ENCODE peak calls at places on chromosomes 5 and 9, in eight cellular contexts. C is body of pancreas, F is esophagus squamous epithelium, K is Peyer's patch, S is tibial nerve, T is ovary, Q is right lobe of liver, B is IMR-90. P is an unnamed sample.

GRCh38 chr5:79172269-79172668 is 60.7 kb downstream of the BHMT start:
- DNase-seq in S (no peak), T (no peak), B (no peak), F (no peak), C (no peak), Q (no peak), K (no peak), P (no peak)

GRCh38 chr5:165579911-165580310 is 2074.5 kb downstream of the MAT2B start:
- DNase-seq in F (no peak), T (no peak), B (peak), Q (no peak), S (no peak), C (no peak), K (no peak), P (no peak)

GRCh38 chr5:130295235-130295634 is 391.0 kb downstream of the CHSY3 start:
- DNase-seq in T (no peak), B (no peak), Q (no peak), S (no peak), F (no peak), K (no peak), C (no peak), P (no peak)

GRCh38 chr9:110405858-110406443 is 68.3 kb upstream of the TXNDC8 start:
- DNase-seq in B (no peak), F (no peak), Q (no peak), K (no peak), T (no peak), C (no peak), S (no peak), P (no peak)

GRCh38 chr9:36092509-36093215 is 43.9 kb upstream of the GLIPR2 start:
- DNase-seq in Q (no peak), S (no peak), F (no peak), C (peak), B (no peak), K (peak), T (no peak), P (no peak)

GRCh38 chr9:114606597-114607207 is 4.4 kb upstream of the TMEM268 start:
- DNase-seq in Q (peak), T (peak), S (no peak), C (peak), F (no peak), K (no peak), B (peak), P (no peak)

GRCh38 chr9:136538599-136539426 is 7.0 kb downstream of the NOTCH1 start:
- DNase-seq in S (no peak), K (peak), C (no peak), F (no peak), Q (no peak), T (no peak), B (no peak), P (no peak)

GRCh38 chr5:113546711-113547159 is 33.2 kb downstream of the YTHDC2 start:
- DNase-seq in Q (no peak), B (peak), K (no peak), F (no peak), S (no peak), C (no peak), T (no peak), P (no peak)

GRCh38 chr5:31706186-31706585 is 67.3 kb downstream of the PDZD2 start:
- DNase-seq in Q (no peak), T (no peak), S (no peak), C (no peak), B (no peak), K (no peak), F (no peak), P (no peak)

GRCh38 chr9:98038958-98039357 is 17.6 kb upstream of the NANS start:
- DNase-seq in S (no peak), Q (no peak), T (no peak), F (no peak), B (no peak), C (no peak), K (no peak), P (peak)

GRCh38 chr5:145902421-145902820 is 29.6 kb upstream of the GRXCR2 start:
- DNase-seq in B (peak), Q (no peak), T (no peak), F (no peak), C (no peak), S (no peak), K (no peak), P (no peak)

GRCh38 chr5:150464554-150465012 is 15.0 kb upstream of the RPS14 start:
- DNase-seq in C (peak), Q (peak), F (no peak), K (no peak), T (peak), B (no peak), S (no peak), P (no peak)

GRCh38 chr9:114207034-114207815 is 51.9 kb downstream of the COL27A1 start:
- DNase-seq in K (no peak), Q (no peak), S (no peak), B (peak), F (no peak), T (peak), C (peak), P (no peak)

GRCh38 chr5:92421937-92422336 is 1038.8 kb upstream of the ARRDC3 start:
- DNase-seq in S (no peak), B (no peak), T (no peak), F (no peak), K (no peak), Q (no peak), C (no peak), P (no peak)

GRCh38 chr5:95846554-95847260 is 24.2 kb upstream of the GLRX start:
- DNase-seq in K (peak), Q (peak), C (peak), T (peak), F (no peak), S (peak), B (peak), P (no peak)

GRCh38 chr5:5178121-5178520 is 38.0 kb downstream of the ADAMTS16 start:
- DNase-seq in B (no peak), S (no peak), T (no peak), F (no peak), C (peak), Q (no peak), K (no peak), P (no peak)

GRCh38 chr5:146704949-146705665 is 173.4 kb downstream of the PPP2R2B start:
- DNase-seq in S (no peak), Q (no peak), B (no peak), K (no peak), F (no peak), C (no peak), T (no peak), P (no peak)

GRCh38 chr9:12204512-12204911 is 488.7 kb upstream of the TYRP1 start:
- DNase-seq in Q (no peak), S (no peak), K (no peak), F (no peak), T (no peak), B (no peak), C (no peak), P (no peak)

GRCh38 chr5:139743001-139743771 is 52.4 kb upstream of the PSD2 start:
- DNase-seq in S (no peak), Q (no peak), B (no peak), K (no peak), T (no peak), F (no peak), C (no peak), P (no peak)

GRCh38 chr5:56525117-56525516 is 290.2 kb upstream of the MAP3K1 start:
- DNase-seq in K (no peak), C (no peak), B (peak), S (no peak), F (no peak), T (no peak), Q (no peak), P (no peak)

GRCh38 chr9:115930472-115930871 is 223.1 kb upstream of the PAPPA start:
- DNase-seq in T (no peak), C (no peak), F (no peak), S (no peak), Q (no peak), K (no peak), B (peak), P (no peak)

GRCh38 chr5:41418220-41419031 is 92.0 kb downstream of the PLCXD3 start:
- DNase-seq in T (no peak), S (no peak), F (no peak), Q (no peak), B (peak), K (no peak), C (no peak), P (no peak)

GRCh38 chr5:172442592-172442991 is 11.7 kb downstream of the SH3PXD2B start:
- DNase-seq in K (no peak), T (no peak), B (peak), F (no peak), C (no peak), Q (no peak), S (no peak), P (no peak)

GRCh38 chr5:134140530-134141201 is 26.2 kb downstream of the TCF7 start:
- DNase-seq in C (peak), T (peak), Q (peak), S (no peak), F (no peak), K (peak), B (peak), P (peak)

GRCh38 chr5:81755320-81755719 is 4.4 kb upstream of the SSBP2 start:
- DNase-seq in K (no peak), Q (no peak), T (no peak), F (no peak), S (peak), C (peak), B (peak), P (no peak)

GRCh38 chr5:75337366-75338021 is 474 bp downstream of the HMGCR start:
- DNase-seq in C (no peak), S (no peak), Q (peak), T (no peak), B (no peak), K (no peak), F (no peak), P (peak)

GRCh38 chr5:160162910-160163309 is 43.7 kb upstream of the PWWP2A start:
- DNase-seq in B (no peak), C (no peak), T (no peak), Q (no peak), K (no peak), S (no peak), F (no peak), P (no peak)

GRCh38 chr5:52888363-52888762 is 100.6 kb downstream of the ITGA1 start:
- DNase-seq in T (no peak), K (no peak), B (no peak), S (no peak), C (no peak), F (no peak), Q (no peak), P (no peak)

GRCh38 chr5:53323511-53323910 is 156.9 kb upstream of the FST start:
- DNase-seq in K (no peak), T (no peak), Q (no peak), F (no peak), B (no peak), S (no peak), C (no peak), P (no peak)

GRCh38 chr5:96408841-96409458 is 24.1 kb downstream of the PCSK1 start:
- DNase-seq in T (no peak), S (no peak), F (no peak), B (no peak), Q (no peak), C (no peak), K (no peak), P (no peak)

GRCh38 chr5:14872070-14872989 is 752 bp upstream of the ANKH start:
- DNase-seq in C (peak), T (peak), K (peak), B (peak), Q (peak), S (peak), F (peak), P (peak)

GRCh38 chr5:151048526-151048925 is 28.1 kb downstream of the GPX3 start:
- DNase-seq in Q (no peak), T (no peak), S (no peak), C (no peak), K (no peak), F (no peak), B (no peak), P (no peak)

GRCh38 chr9:16732546-16732945 is 137.9 kb downstream of the BNC2 start:
- DNase-seq in K (no peak), C (no peak), S (no peak), T (no peak), F (no peak), Q (no peak), B (no peak), P (no peak)

GRCh38 chr9:16728128-16728505 is 142.4 kb downstream of the BNC2 start:
- DNase-seq in S (no peak), C (no peak), Q (no peak), K (no peak), T (no peak), F (no peak), B (peak), P (no peak)

GRCh38 chr9:16729656-16730055 is 140.8 kb downstream of the BNC2 start:
- DNase-seq in S (no peak), K (no peak), B (peak), F (no peak), Q (no peak), T (no peak), C (no peak), P (no peak)

GRCh38 chr9:16727452-16728127 is 142.9 kb downstream of the BNC2 start:
- DNase-seq in K (no peak), C (no peak), S (no peak), T (no peak), Q (no peak), F (no peak), B (peak), P (no peak)

DNA sequence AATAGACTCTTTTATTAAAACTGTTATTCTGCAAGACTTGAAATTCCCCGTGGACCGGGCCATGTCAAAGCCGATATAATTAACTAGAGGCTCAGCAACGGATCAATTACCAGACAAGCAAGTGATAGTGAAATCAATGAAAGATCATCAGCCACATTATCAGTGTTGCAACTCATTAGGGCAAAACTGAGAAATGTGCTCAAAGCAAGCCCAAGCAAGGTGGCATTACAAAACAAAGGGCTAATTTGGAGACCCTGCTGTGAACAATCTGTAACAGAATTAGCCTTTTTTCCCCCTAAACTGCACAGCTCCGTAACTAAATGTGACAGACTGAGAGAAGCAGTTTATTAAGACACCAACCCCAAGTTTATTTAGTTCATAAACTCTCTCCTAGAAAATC is 140.3 kb downstream of the BNC2 start:
- DNase-seq in Q (no peak), B (no peak), C (no peak), S (no peak), K (no peak), F (no peak), T (no peak), P (no peak)
- H3K4me3 ChIP-seq in Q (no peak), B (no peak), C (no peak), S (no peak), K (no peak), F (no peak), T (peak), P (no peak)

DNA sequence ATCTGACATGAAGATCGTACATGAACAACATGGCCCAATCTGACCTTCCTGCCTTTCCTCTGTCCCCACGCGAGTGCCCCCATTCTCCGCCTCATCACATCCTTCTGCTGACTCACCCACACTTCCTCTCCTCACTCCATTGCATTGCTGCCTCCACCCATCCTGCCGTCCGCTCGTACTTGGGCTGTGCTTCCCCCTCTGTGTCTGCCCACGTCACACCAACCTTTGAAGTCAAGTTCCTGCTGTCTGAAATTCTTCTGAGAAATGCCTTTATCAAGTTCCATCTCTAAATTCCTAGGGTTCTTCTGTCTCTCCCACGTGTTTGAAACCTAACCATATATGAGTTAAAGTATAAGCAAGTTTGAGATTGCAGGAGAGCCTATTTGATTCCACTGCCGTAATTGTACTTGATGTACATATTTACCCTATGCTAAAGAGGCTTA is 18.0 kb upstream of the STARD4 start:
- DNase-seq in F (peak), Q (peak), S (no peak), T (no peak), C (peak), B (peak), K (peak), P (peak)
- TF ChIP-seq POLR2A in F (no peak), Q (no peak), S (no peak), T (no peak), C (no peak), B (no peak), K (no peak), P (no peak)

GRCh38 chr9:129101279-129101678 is 9.3 kb downstream of the CRAT start:
- DNase-seq in F (no peak), T (no peak), C (peak), Q (no peak), S (no peak), B (no peak), K (no peak), P (no peak)

GRCh38 chr9:129102095-129102525 is 8.5 kb downstream of the CRAT start:
- DNase-seq in F (no peak), B (no peak), K (no peak), T (no peak), S (no peak), Q (no peak), C (no peak), P (no peak)

GRCh38 chr9:129104051-129104450 is 6.5 kb downstream of the CRAT start:
- DNase-seq in S (no peak), T (no peak), C (no peak), F (no peak), B (no peak), K (no peak), Q (no peak), P (peak)

GRCh38 chr9:129103595-129103965 is 7.0 kb downstream of the CRAT start:
- DNase-seq in B (no peak), T (no peak), Q (no peak), F (no peak), K (no peak), S (no peak), C (no peak), P (no peak)

DNA sequence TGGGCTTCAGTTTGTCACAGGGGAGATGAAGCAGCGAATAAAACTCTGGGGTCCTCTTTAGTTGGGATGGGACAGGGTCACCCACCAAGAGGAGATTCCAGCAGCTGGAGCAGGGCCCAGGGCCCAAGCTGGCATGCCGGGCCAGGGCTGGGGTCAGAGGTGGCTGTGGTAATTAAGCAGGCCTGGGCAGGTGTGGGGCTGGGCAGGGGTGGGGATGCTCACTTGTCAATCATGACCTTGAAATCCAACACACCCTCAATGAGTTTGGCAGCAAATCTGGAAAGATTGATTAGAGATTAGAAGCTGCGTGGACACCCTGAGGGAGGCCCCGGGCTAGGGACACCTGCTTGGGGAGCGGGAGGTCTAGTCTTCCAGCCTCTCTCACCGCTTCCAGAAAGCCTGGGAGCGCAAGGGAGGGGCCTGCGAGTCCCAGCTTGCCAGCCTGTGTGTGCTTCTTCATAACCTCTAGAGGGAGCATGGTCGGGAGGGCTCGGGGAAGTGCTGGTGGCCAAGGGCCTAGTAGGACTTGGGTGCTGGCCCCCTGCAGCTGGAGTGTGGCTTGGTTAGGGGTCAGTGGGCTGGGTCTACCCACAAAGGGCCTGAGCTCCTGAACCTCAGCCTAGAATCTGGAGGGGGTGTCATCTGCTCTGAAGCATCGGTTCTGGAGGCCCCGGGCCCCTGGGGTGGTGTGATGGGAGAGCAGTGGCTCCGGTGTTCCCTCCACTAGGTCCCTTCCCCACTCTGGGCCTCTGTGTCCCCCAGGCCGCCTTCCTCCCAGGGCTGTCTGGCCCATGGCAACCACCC is 7.6 kb downstream of the CRAT start:
- DNase-seq in T (peak), B (peak), S (no peak), Q (no peak), F (no peak), C (peak), K (no peak), P (peak)
- TF ChIP-seq CTCF in T (peak), B (peak), S (peak), Q (peak), F (peak), C (peak), K (peak), P (no peak)

DNA sequence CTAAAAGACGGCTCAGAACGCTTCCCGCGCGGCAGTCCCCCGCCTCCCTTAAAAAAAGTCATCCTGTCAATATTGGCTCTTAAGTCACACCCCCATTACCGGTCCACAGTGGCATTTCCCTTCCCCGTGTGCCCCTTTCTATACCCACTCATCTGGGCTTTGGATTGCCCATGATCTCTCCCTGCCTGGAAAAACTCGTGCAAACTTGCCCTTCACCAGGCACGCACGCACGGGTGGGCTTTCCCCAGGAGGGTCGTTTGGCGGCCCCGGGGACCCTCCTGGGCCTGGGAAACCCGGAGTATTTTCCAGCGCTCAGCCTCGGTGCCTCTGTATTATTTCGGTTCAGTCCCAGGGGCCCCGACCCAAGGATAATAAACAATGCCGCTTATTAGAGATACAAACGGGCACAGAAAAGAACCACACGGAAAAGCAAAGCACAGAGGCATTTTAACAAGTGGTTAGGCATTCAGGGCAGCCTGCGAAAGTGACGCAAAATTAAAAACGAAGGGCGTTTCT is 35.9 kb upstream of the NFIB start:
- DNase-seq in T (no peak), K (no peak), F (no peak), C (no peak), S (no peak), Q (no peak), B (no peak), P (no peak)
- H3K4me3 ChIP-seq in T (no peak), K (peak), F (peak), C (no peak), S (no peak), Q (no peak), B (no peak), P (no peak)

GRCh38 chr9:112174965-112175795 is at the start of gene SUSD1:
- DNase-seq in Q (peak), S (no peak), K (peak), B (no peak), T (peak), F (no peak), C (peak), P (no peak)
- TF ChIP-seq POLR2A in Q (peak), S (no peak), K (no peak), B (no peak), T (no peak), F (no peak), C (peak), P (no peak)

GRCh38 chr9:93206576-93207155 is 22.7 kb downstream of the WNK2 start:
- DNase-seq in K (no peak), B (no peak), C (no peak), S (no peak), T (no peak), Q (no peak), F (no peak), P (no peak)

GRCh38 chr9:93209097-93209496 is 25.2 kb downstream of the WNK2 start:
- DNase-seq in F (no peak), C (peak), S (no peak), K (no peak), Q (no peak), B (no peak), T (no peak), P (no peak)

GRCh38 chr9:93205896-93206575 is 22.1 kb downstream of the WNK2 start:
- DNase-seq in T (no peak), B (no peak), Q (no peak), F (no peak), C (no peak), K (no peak), S (no peak), P (no peak)

GRCh38 chr9:93207860-93208734 is 24.2 kb downstream of the WNK2 start:
- DNase-seq in T (no peak), F (no peak), Q (no peak), K (no peak), S (no peak), C (no peak), B (no peak), P (no peak)

GRCh38 chr9:93207326-93207814 is 23.4 kb downstream of the WNK2 start:
- DNase-seq in F (no peak), B (peak), C (peak), S (peak), Q (no peak), K (no peak), T (peak), P (no peak)
- TF ChIP-seq CTCF in F (no peak), B (no peak), C (no peak), S (no peak), Q (no peak), K (no peak), T (no peak), P (no peak)

GRCh38 chr9:122367779-122368460 is 2.9 kb upstream of the PTGS1 start:
- DNase-seq in F (no peak), S (no peak), B (no peak), Q (no peak), K (no peak), T (no peak), C (no peak), P (no peak)
- H3K4me3 ChIP-seq in F (no peak), S (no peak), B (no peak), Q (no peak), K (no peak), T (no peak), C (no peak), P (no peak)

P was measured in lower leg skin.